ENCODE peak calls at places on chromosomes 6 and 20, in eight cellular contexts. J is right lobe of liver, S is A549, I is uterus, Y is OCI-LY7, T is neural progenitor cell, D is pancreas, U is kidney epithelial cell. N is an unnamed sample.

GRCh38 chr20:4151991-4152695 is 136.8 kb upstream of the RNF24 start:
- DNase-seq in U (peak; percentile 86), Y (no peak), T (no peak), J (no peak), S (no peak), D (no peak), I (no peak), N (peak; percentile 63)

GRCh38 chr6:137358273-137358672 is 135.9 kb downstream of the OLIG3 start:
- DNase-seq in J (no peak), D (no peak), Y (no peak), S (no peak), T (peak; percentile 41), U (no peak), I (no peak), N (no peak)

GRCh38 chr20:23003916-23004315 is 31.2 kb upstream of the SSTR4 start:
- DNase-seq in I (no peak), U (no peak), S (no peak), T (no peak), J (no peak), Y (no peak), D (no peak), N (no peak)

GRCh38 chr6:43723737-43724295 is 36.2 kb upstream of the MRPS18A start:
- DNase-seq in Y (peak; percentile 86), U (no peak), D (peak; percentile 71), I (peak; percentile 41), T (peak; percentile 88), S (peak; percentile 74), J (peak; percentile 79), N (no peak)

GRCh38 chr6:161439093-161439492 is 165.2 kb upstream of the AGPAT4 start:
- DNase-seq in D (peak; percentile 54), T (no peak), S (peak; percentile 63), U (peak; percentile 81), J (peak; percentile 27), Y (no peak), I (peak; percentile 47), N (no peak)

GRCh38 chr6:15654250-15654649 is 8.6 kb downstream of the DTNBP1 start:
- DNase-seq in Y (no peak), U (no peak), J (no peak), S (no peak), D (no peak), I (no peak), T (no peak), N (no peak)

GRCh38 chr6:141675957-141676356 is 456.8 kb upstream of the GJE1 start:
- DNase-seq in U (no peak), S (peak; percentile 1), T (no peak), J (no peak), Y (no peak), D (no peak), I (no peak), N (no peak)

GRCh38 chr20:11901127-11901526 is 16.6 kb upstream of the BTBD3 start:
- DNase-seq in U (peak; percentile 59), Y (no peak), D (no peak), T (peak; percentile 15), J (no peak), I (no peak), S (no peak), N (no peak)

GRCh38 chr20:4544765-4545164 is 176.9 kb upstream of the PRND start:
- DNase-seq in T (no peak), J (no peak), Y (no peak), S (no peak), I (no peak), U (peak; percentile 12), D (no peak), N (no peak)

GRCh38 chr20:8212286-8212685 is 80.2 kb downstream of the PLCB1 start:
- DNase-seq in J (no peak), U (no peak), Y (no peak), I (no peak), S (no peak), D (no peak), T (no peak), N (no peak)

GRCh38 chr6:135739288-135739687 is 112.2 kb upstream of the PDE7B start:
- DNase-seq in U (no peak), J (no peak), S (no peak), Y (no peak), I (no peak), T (no peak), D (no peak), N (no peak)

GRCh38 chr20:63778857-63779256 is 39.3 kb downstream of the SLC2A4RG start:
- DNase-seq in Y (no peak), S (no peak), J (no peak), T (no peak), U (no peak), I (no peak), D (no peak), N (no peak)

GRCh38 chr20:9442858-9443257 is 71.5 kb upstream of the LAMP5 start:
- DNase-seq in Y (no peak), I (no peak), U (no peak), S (peak; percentile 39), T (no peak), D (peak; percentile 5), J (no peak), N (no peak)

GRCh38 chr20:10090588-10091166 is 55.9 kb downstream of the ANKEF1 start:
- DNase-seq in J (peak; percentile 37), D (peak; percentile 78), U (no peak), I (peak; percentile 23), S (peak; percentile 76), Y (peak; percentile 49), T (peak; percentile 75), N (no peak)

GRCh38 chr6:20367716-20368485 is 33.8 kb upstream of the E2F3 start:
- DNase-seq in Y (no peak), D (no peak), S (no peak), T (no peak), U (no peak), J (no peak), I (no peak), N (no peak)

GRCh38 chr20:53157443-53158408 is 185.6 kb downstream of the TSHZ2 start:
- DNase-seq in U (no peak), D (peak; percentile 25), J (peak; percentile 31), S (peak; percentile 77), T (peak; percentile 72), I (no peak), Y (peak; percentile 79), N (no peak)

GRCh38 chr20:9344080-9344920 is 170.1 kb upstream of the LAMP5 start:
- DNase-seq in Y (no peak), T (no peak), J (no peak), S (no peak), I (peak; percentile 22), U (no peak), D (no peak), N (peak; percentile 52)

GRCh38 chr6:43972915-43973304 is 154.3 kb downstream of the MRPL14 start:
- DNase-seq in T (no peak), D (peak; percentile 80), S (no peak), Y (no peak), I (peak; percentile 79), U (no peak), J (peak; percentile 77), N (no peak)

GRCh38 chr6:162371133-162371532 is 356.4 kb downstream of the PRKN start:
- DNase-seq in S (no peak), J (no peak), D (no peak), U (no peak), T (no peak), Y (no peak), I (no peak), N (no peak)

GRCh38 chr6:40678941-40679340 is 91.8 kb upstream of the LRFN2 start:
- DNase-seq in D (no peak), Y (no peak), J (no peak), S (no peak), T (no peak), I (no peak), U (no peak), N (no peak)

GRCh38 chr6:158131926-158132325 is 36.1 kb downstream of the SERAC1 start:
- DNase-seq in U (no peak), S (peak; percentile 50), D (no peak), T (peak; percentile 18), Y (peak; percentile 41), I (no peak), J (no peak), N (no peak)
- TF ChIP-seq CTCF in U (peak; percentile 54), S (peak; percentile 42), D (no peak), T (peak; percentile 40), Y (peak; percentile 77), I (no peak), J (peak; percentile 14), N (peak; percentile 52)

GRCh38 chr6:28553384-28553985 is 27.8 kb downstream of the GPX5 start:
- DNase-seq in J (no peak), S (no peak), I (no peak), U (no peak), Y (no peak), D (no peak), T (no peak), N (no peak)
- H3K4me3 ChIP-seq in J (peak overlapping the region; percentile 19), S (no peak overlapping the region), I (no peak overlapping the region), U (no peak overlapping the region), Y (no peak overlapping the region), D (peak overlapping the region; percentile 14), T (peak overlapping the region; percentile 2), N (no peak overlapping the region)

GRCh38 chr6:108840919-108841318 is 7.3 kb upstream of the ARMC2 start:
- DNase-seq in D (no peak), S (no peak), Y (no peak), U (no peak), I (no peak), J (no peak), T (no peak), N (no peak)

GRCh38 chr6:108836061-108836460 is 12.2 kb upstream of the ARMC2 start:
- DNase-seq in S (no peak), U (no peak), Y (no peak), T (no peak), J (no peak), D (no peak), I (no peak), N (no peak)

GRCh38 chr6:108839068-108839467 is 9.2 kb upstream of the ARMC2 start:
- DNase-seq in I (no peak), J (no peak), Y (no peak), S (no peak), D (no peak), U (no peak), T (peak; percentile 20), N (no peak)

GRCh38 chr6:108837236-108837971 is 10.8 kb upstream of the ARMC2 start:
- DNase-seq in D (no peak), U (no peak), I (no peak), S (no peak), J (no peak), T (no peak), Y (peak; percentile 52), N (no peak)

DNA sequence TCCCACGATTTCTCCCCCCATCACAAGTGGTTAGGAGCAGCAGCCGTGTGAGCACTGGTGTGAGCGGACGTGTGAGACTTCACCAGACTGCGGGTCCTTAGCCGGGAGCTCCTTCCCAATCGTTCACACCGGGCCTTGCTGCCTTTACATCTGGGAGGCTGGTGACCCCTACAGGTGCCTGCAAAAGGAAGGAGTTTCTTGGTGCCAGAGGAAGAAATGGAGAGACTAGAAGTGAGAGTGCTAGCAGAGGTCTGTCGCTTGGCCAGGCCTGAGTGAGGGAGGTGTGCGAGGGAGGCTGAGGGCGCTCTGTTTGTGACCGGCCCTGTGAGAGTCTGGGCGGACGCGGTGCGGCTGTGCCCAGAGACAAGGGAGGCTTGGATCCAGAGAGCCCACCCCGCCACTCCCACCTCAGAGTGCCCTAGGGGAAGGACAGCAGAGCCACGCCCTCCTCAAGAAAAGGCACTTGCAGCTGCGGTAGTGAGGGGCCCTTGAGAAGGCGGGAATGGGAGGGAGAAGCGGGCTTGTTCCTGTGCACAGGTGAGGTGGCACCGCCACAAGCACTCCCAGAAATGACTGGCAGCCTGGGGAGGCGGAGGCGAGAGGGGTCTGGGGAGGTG is 10.0 kb upstream of the ARMC2 start:
- DNase-seq in Y (no peak), S (peak; percentile 16), D (no peak), T (peak; percentile 79), U (peak; percentile 25), J (no peak), I (no peak), N (no peak)
- TF ChIP-seq CTCF in Y (peak; percentile 56), S (no peak), D (no peak), T (peak; percentile 57), U (peak; percentile 57), J (no peak), I (no peak), N (peak; percentile 65)

GRCh38 chr6:129767776-129768490 is 58.0 kb upstream of the ARHGAP18 start:
- DNase-seq in J (no peak), U (no peak), I (no peak), Y (no peak), T (peak; percentile 27), D (no peak), S (no peak), N (no peak)
- H3K4me3 ChIP-seq in J (no peak overlapping the region), U (peak overlapping the region; percentile 50), I (no peak overlapping the region), Y (no peak overlapping the region), T (peak overlapping the region; percentile 45), D (no peak overlapping the region), S (no peak overlapping the region), N (peak overlapping the region; percentile 53)